ENCODE peak calls at places on chromosome 21, in nine cellular contexts. J is EL; B is NCI-H510A treated with DMSO at 0.1 percent for 48 hours; U is NCI-H82; M is activated naive CD8-positive, alpha-beta T cell treated with anti-CD3 and anti-CD28 coated beads, Interleukin-2, amount 50 U/mL, for 16 hours; R is amniotic stem cell; E is CD8-positive, alpha-beta T cell; X is HTR-8/SVneo; N is memory B cell. Z is an unnamed sample.

GRCh38 chr21:22062472-22063139 is 1064.4 kb downstream of the NCAM2 start:
- DNase-seq in J (no peak), X (no peak), R (no peak), E (no peak), U (no peak), M (no peak), N (no peak), B (no peak), Z (no peak)

GRCh38 chr21:34524671-34525601 is 12.9 kb upstream of the KCNE1 start:
- DNase-seq in N (no peak), E (no peak), U (peak), J (peak), B (no peak), X (no peak), M (no peak), R (peak), Z (no peak)

GRCh38 chr21:40938078-40938477 is 91.1 kb upstream of the DSCAM start:
- DNase-seq in J (no peak), M (no peak), E (no peak), U (no peak), N (no peak), B (no peak), R (no peak), X (no peak), Z (no peak)

GRCh38 chr21:32413697-32414578 is 1.4 kb downstream of the EVA1C start:
- DNase-seq in R (no peak), B (no peak), E (no peak), N (no peak), U (no peak), M (no peak), X (no peak), J (peak), Z (no peak)

GRCh38 chr21:37944492-37944891 is 28.2 kb upstream of the KCNJ6 start:
- DNase-seq in M (no peak), N (no peak), R (no peak), E (no peak), J (no peak), B (no peak), U (no peak), X (no peak), Z (no peak)

GRCh38 chr21:38179504-38179900 is 77.3 kb upstream of the KCNJ15 start:
- DNase-seq in U (no peak), X (no peak), B (no peak), N (no peak), M (no peak), J (peak), E (no peak), R (no peak), Z (no peak)

GRCh38 chr21:27802816-27803475 is 836.1 kb upstream of the ADAMTS5 start:
- DNase-seq in J (peak), E (no peak), U (peak), M (no peak), B (no peak), X (peak), R (no peak), N (no peak), Z (peak)

GRCh38 chr21:44869860-44870747 is 3.4 kb downstream of the PTTG1IP start:
- DNase-seq in M (no peak), R (peak), J (peak), B (no peak), E (no peak), N (no peak), X (peak), U (no peak), Z (no peak)

GRCh38 chr21:36706482-36706852 is 7.6 kb downstream of the SIM2 start:
- DNase-seq in M (no peak), B (no peak), X (no peak), N (no peak), E (no peak), R (no peak), U (no peak), J (no peak), Z (no peak)

GRCh38 chr21:14843991-14844390 is 220.8 kb downstream of the NRIP1 start:
- DNase-seq in N (no peak), E (no peak), M (no peak), B (no peak), U (no peak), R (no peak), J (peak), X (no peak), Z (no peak)

GRCh38 chr21:31873696-31874599 is 1.1 kb downstream of the HUNK start:
- DNase-seq in M (no peak), X (no peak), E (peak), N (peak), R (no peak), B (peak), J (peak), U (peak), Z (peak)

GRCh38 chr21:44925027-44925755 is 4.5 kb upstream of the ITGB2 start:
- DNase-seq in M (no peak), X (no peak), U (no peak), E (no peak), B (no peak), J (no peak), N (no peak), R (no peak), Z (peak)